ENCODE peak calls at places on chromosomes 2 and 18, in four cellular contexts. D is HL-60, Q is spleen, H is sigmoid colon. V is an unnamed sample.

GRCh38 chr2:171688129-171688465 is 828 bp downstream of the DYNC1I2 start:
- DNase-seq in D (no peak), Q (no peak), H (no peak), V (no peak)

GRCh38 chr2:57597940-57598339 is 448.7 kb upstream of the VRK2 start:
- DNase-seq in D (no peak), Q (no peak), H (no peak), V (no peak)

GRCh38 chr18:79900610-79901570 is 50.6 kb downstream of the SLC66A2 start:
- DNase-seq in D (no peak), Q (peak; percentile 61), H (peak; percentile 48), V (no peak)

GRCh38 chr2:82675186-82675585 is 1783.9 kb downstream of the SUCLG1 start:
- DNase-seq in D (no peak), Q (no peak), H (no peak), V (no peak)

GRCh38 chr2:67234443-67234842 is 162.7 kb upstream of the ETAA1 start:
- DNase-seq in D (no peak), Q (no peak), H (peak; percentile 51), V (no peak)

GRCh38 chr2:170878505-170878904 is 50.5 kb upstream of the GORASP2 start:
- DNase-seq in D (no peak), Q (no peak), H (no peak), V (no peak)

GRCh38 chr18:52716926-52717325 is 376.9 kb downstream of the DCC start:
- DNase-seq in D (no peak), Q (no peak), H (no peak), V (no peak)

GRCh38 chr2:96117701-96118588 is 1.6 kb upstream of the ADRA2B start:
- DNase-seq in D (no peak), Q (peak; percentile 73), H (peak; percentile 61), V (no peak)

GRCh38 chr2:39486071-39486470 is 49.0 kb upstream of the MAP4K3 start:
- DNase-seq in D (no peak), Q (no peak), H (no peak), V (no peak)

GRCh38 chr2:238847841-238848565 is at the start of gene TWIST2:
- DNase-seq in D (no peak), Q (no peak), H (peak; percentile 96), V (no peak)

GRCh38 chr2:213688129-213688528 is 403.9 kb downstream of the SPAG16 start:
- DNase-seq in D (no peak), Q (no peak), H (no peak), V (no peak)

GRCh38 chr2:240498171-240498957 is 59.4 kb downstream of the ANKMY1 start:
- DNase-seq in D (no peak), Q (peak; percentile 48), H (no peak), V (no peak)

DNA sequence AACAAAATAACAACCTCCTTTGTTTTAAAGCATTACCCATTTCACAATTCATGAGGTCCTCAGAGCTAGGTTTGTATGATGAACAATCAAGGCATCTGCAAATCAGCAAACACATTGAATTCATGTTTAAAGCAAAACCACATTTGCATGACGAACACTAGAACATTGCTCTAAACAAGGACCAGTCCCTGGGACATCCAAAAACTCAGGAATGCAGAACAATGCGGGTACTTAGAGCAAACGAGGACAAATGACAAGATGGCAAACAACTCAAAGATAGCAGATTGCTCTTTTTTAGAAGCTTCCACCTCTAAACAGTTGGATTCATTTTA is 45.7 kb upstream of the RALBP1 start:
- DNase-seq in D (no peak), Q (no peak), H (no peak), V (no peak)
- TF ChIP-seq POLR2AphosphoS5 in D (no peak), Q (no peak), H (no peak), V (no peak)

GRCh38 chr2:24577481-24577880 is 86.4 kb downstream of the NCOA1 start:
- DNase-seq in D (no peak), Q (no peak), H (no peak), V (no peak)

GRCh38 chr2:24576146-24576545 is 85.1 kb downstream of the NCOA1 start:
- DNase-seq in D (no peak), Q (no peak), H (no peak), V (no peak)

GRCh38 chr2:24580561-24580960 is 89.5 kb downstream of the NCOA1 start:
- DNase-seq in D (no peak), Q (no peak), H (no peak), V (no peak)

GRCh38 chr2:24576617-24577016 is 85.6 kb downstream of the NCOA1 start:
- DNase-seq in D (no peak), Q (no peak), H (no peak), V (no peak)

GRCh38 chr2:24579053-24579803 is 88.2 kb downstream of the NCOA1 start:
- DNase-seq in D (no peak), Q (no peak), H (no peak), V (no peak)
- H3K4me3 ChIP-seq in D (no peak overlapping the region), Q (no peak overlapping the region), H (no peak overlapping the region), V (no peak overlapping the region)

DNA sequence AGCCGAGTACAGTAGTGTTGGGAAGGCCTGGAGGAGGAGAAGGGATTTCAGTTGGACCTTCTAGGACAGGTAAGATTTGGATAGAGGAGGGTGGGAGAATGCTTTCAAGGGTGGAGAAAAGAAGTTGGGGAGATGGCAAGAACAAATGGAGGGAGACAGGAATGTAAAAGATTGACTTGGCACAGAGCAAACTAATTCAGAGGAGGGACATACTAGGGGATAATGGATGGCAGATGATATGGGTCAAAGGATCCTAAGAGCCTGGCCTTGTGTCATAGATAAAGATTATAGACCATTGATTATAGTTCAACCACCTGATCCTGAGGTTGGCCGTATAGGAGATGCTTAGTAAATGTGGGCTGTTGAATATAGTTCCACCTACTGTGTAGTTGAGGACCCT is 12.4 kb downstream of the WDR43 start:
- DNase-seq in D (no peak), Q (no peak), H (no peak), V (no peak)
- TF ChIP-seq POLR2AphosphoS5 in D (no peak), Q (no peak), H (no peak), V (no peak)

DNA sequence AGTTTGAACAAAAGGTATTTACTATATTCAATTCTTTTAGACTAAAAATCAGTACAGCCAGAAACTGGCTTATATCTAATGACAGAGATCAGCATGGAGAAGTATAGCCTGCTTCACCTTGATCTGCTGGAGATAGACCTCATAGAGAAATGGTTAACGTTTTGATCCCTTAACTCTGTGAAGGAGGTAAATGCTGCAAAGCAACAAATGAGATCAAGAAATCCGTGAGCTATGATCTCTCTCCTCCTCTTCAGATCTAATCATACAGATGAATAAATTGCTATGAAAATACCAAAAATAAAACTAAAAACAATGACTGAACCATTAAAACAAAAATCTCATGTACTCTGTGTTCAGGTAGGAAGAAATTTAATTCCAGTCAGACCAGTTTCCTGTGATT is 42.8 kb downstream of the KLHL14 start:
- DNase-seq in D (no peak), Q (no peak), H (no peak), V (no peak)
- H3K4me3 ChIP-seq in D (no peak overlapping the region), Q (peak overlapping the region; percentile 20), H (peak overlapping the region; percentile 35), V (peak overlapping the region; percentile 44)

GRCh38 chr2:156157670-156158069 is 174.9 kb downstream of the NR4A2 start:
- DNase-seq in D (no peak), Q (no peak), H (no peak), V (no peak)
- TF ChIP-seq POLR2AphosphoS5 in D (no peak), Q (no peak), H (no peak), V (no peak)

DNA sequence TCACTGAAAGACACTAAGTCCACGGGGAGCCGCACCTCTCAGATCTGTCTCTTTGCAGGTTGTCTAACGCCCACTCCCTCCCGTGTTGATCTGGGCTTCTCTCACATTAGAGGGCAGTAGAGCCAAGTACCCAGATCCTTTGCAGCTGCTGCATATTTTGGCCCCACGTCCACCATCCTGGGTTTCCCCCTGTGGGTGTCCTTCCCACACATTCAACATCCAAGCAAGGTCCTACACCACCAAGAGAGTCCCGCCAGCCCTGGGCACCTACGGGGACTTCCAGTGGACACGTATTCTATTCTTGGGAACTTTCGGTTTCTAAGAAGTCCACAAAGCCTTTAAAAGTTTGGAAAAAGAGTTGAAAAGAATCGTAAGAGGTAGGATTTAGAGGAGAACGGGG is 116.6 kb downstream of the ATL2 start:
- DNase-seq in D (no peak), Q (no peak), H (no peak), V (no peak)
- H3K4me3 ChIP-seq in D (no peak overlapping the region), Q (no peak overlapping the region), H (no peak overlapping the region), V (peak overlapping the region; percentile 58)

V was measured in Panc1.